ENCODE peak calls at places on chromosome 6, in five cellular contexts. S is heart right ventricle, D is left lung, K is PC-9, R is esophagus muscularis mucosa. Q is an unnamed sample.

GRCh38 chr6:20929283-20929682 is 395.0 kb downstream of the CDKAL1 start:
- DNase-seq in S (no peak), D (no peak), K (no peak), R (no peak), Q (no peak)

GRCh38 chr6:26445934-26446667 is 5.8 kb downstream of the BTN3A3 start:
- DNase-seq in S (no peak), D (no peak), K (no peak), R (no peak), Q (no peak)

GRCh38 chr6:346389-347030 is 45.0 kb upstream of the IRF4 start:
- DNase-seq in S (no peak), D (no peak), K (no peak), R (no peak), Q (no peak)

GRCh38 chr6:65531545-65531944 is 175.5 kb downstream of the EYS start:
- DNase-seq in S (no peak), D (no peak), K (no peak), R (no peak), Q (no peak)

GRCh38 chr6:121663292-121663691 is 227.8 kb downstream of the GJA1 start:
- DNase-seq in S (no peak), D (no peak), K (no peak), R (no peak), Q (no peak)

GRCh38 chr6:170403451-170403850 is 96.9 kb downstream of the FAM120B start:
- DNase-seq in S (no peak), D (no peak), K (no peak), R (no peak), Q (no peak)

GRCh38 chr6:123016431-123017110 is 20.5 kb downstream of the CLVS2 start:
- DNase-seq in S (no peak), D (no peak), K (no peak), R (no peak), Q (no peak)

GRCh38 chr6:9140181-9140580 is 704.8 kb upstream of the SLC35B3 start:
- DNase-seq in S (no peak), D (peak), K (no peak), R (no peak), Q (no peak)

GRCh38 chr6:105781905-105782304 is 304.2 kb upstream of the PRDM1 start:
- DNase-seq in S (no peak), D (no peak), K (no peak), R (no peak), Q (no peak)

GRCh38 chr6:105692630-105693212 is 289.8 kb upstream of the PREP start:
- DNase-seq in S (no peak), D (no peak), K (no peak), R (no peak), Q (no peak)

GRCh38 chr6:22333802-22334201 is 37.0 kb upstream of the PRL start:
- DNase-seq in S (no peak), D (no peak), K (no peak), R (no peak), Q (peak)

GRCh38 chr6:1596088-1596852 is 13.4 kb upstream of the FOXC1 start:
- DNase-seq in S (peak), D (peak), K (peak), R (no peak), Q (no peak)

GRCh38 chr6:26554669-26555504 is 16.7 kb downstream of the HMGN4 start:
- DNase-seq in S (no peak), D (no peak), K (peak), R (no peak), Q (no peak)

GRCh38 chr6:9766240-9766915 is 648.5 kb downstream of the TFAP2A start:
- DNase-seq in S (no peak), D (no peak), K (peak), R (no peak), Q (peak)

GRCh38 chr6:5512422-5512821 is 251.1 kb downstream of the FARS2 start:
- DNase-seq in S (no peak), D (no peak), K (no peak), R (no peak), Q (no peak)

GRCh38 chr6:168332020-168332419 is 12.4 kb upstream of the DACT2 start:
- DNase-seq in S (no peak), D (no peak), K (no peak), R (no peak), Q (no peak)

GRCh38 chr6:133551847-133552331 is 310.7 kb downstream of the EYA4 start:
- DNase-seq in S (peak), D (peak), K (no peak), R (no peak), Q (peak)

GRCh38 chr6:4848382-4849068 is 72.3 kb downstream of the CDYL start:
- DNase-seq in S (peak), D (no peak), K (peak), R (no peak), Q (no peak)

GRCh38 chr6:89145461-89145961 is 344 bp upstream of the PM20D2 start:
- DNase-seq in S (no peak), D (no peak), K (no peak), R (no peak), Q (no peak)

GRCh38 chr6:147973806-147974205 is 368.8 kb upstream of the SASH1 start:
- DNase-seq in S (no peak), D (no peak), K (no peak), R (no peak), Q (no peak)
- H3K27ac ChIP-seq in S (no peak), D (no peak), K (no peak), R (no peak), Q (no peak)

GRCh38 chr6:2767327-2767985 is 2.3 kb downstream of the WRNIP1 start:
- DNase-seq in S (no peak), D (no peak), K (no peak), R (no peak), Q (no peak)

GRCh38 chr6:2765896-2766766 is 938 bp downstream of the WRNIP1 start:
- DNase-seq in S (peak), D (peak), K (peak), R (no peak), Q (no peak)

GRCh38 chr6:2765166-2765895 is at the start of gene WRNIP1:
- DNase-seq in S (peak), D (peak), K (peak), R (peak), Q (peak)

GRCh38 chr6:2768125-2768524 is 2.9 kb downstream of the WRNIP1 start:
- DNase-seq in S (no peak), D (no peak), K (no peak), R (no peak), Q (no peak)

GRCh38 chr6:2766767-2767314 is 1.6 kb downstream of the WRNIP1 start:
- DNase-seq in S (no peak), D (no peak), K (no peak), R (no peak), Q (no peak)
- H3K4me3 ChIP-seq in S (peak), D (peak), K (peak), R (peak), Q (peak)

GRCh38 chr6:158039178-158039557 is 57.5 kb downstream of the SYNJ2 start:
- DNase-seq in S (no peak), D (no peak), K (peak), R (no peak), Q (no peak)
- H3K27ac ChIP-seq in S (peak), D (no peak), K (peak), R (peak), Q (peak)

GRCh38 chr6:33410050-33410710 is 634 bp upstream of the PHF1 start:
- DNase-seq in S (peak), D (peak), K (peak), R (peak), Q (peak)
- H3K4me3 ChIP-seq in S (peak), D (peak), K (peak), R (peak), Q (peak)

GRCh38 chr6:146876271-146877151 is 277.7 kb downstream of the ADGB start:
- DNase-seq in S (no peak), D (no peak), K (no peak), R (no peak), Q (no peak)
- H3K27ac ChIP-seq in S (no peak), D (no peak), K (no peak), R (no peak), Q (no peak)

DNA sequence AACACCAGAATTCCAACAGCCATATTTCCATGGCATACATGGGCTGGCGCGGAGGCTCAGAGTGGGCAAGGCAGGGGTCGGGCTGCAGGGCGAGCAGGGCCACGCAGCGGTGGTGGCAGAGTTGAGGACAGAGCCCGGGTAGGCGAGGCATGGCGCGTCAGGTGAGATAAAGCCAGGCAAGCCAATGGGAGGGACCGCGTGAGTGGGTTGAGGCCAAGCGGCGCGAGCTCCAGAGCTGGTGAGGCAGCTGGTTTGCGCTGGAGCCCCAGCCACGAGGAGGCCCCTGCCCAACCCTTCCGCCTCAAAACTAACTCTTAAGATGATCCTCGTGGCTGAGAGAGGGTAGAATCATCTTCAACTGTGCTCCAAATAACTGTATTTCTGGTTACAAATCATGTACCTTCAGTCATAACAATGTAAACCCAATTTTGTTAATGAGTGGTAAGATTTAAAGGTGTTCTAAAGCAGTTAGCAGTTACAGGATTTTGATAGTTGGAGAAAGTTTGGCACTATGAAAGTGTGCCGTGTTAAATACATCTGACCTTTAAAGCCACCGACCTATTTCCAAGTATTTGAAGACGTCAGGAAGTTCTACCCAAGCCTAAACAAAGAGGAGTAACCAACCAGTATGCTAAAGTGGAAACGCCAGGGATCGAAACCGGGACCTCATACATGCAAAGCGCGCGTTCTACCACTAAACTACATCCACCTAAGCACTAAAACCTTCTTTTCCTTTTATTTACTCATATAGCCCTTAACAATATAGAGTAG is 107.9 kb downstream of the GPX5 start:
- DNase-seq in S (no peak), D (no peak), K (no peak), R (no peak), Q (no peak)
- H3K4me3 ChIP-seq in S (no peak), D (no peak), K (no peak), R (no peak), Q (no peak)